ENCODE peak calls at places on chromosomes 5 and 9, in six cellular contexts. One of them, this sample, is unnamed.
A peak's percentile ranks its signal among the peaks of the same experiment; 100 is the strongest.

GRCh38 chr9:124122321-124122720 is 110.8 kb downstream of the LHX2 start:
- DNase-seq in CD8-positive, alpha-beta T cell: no peak
- DNase-seq in chondrocyte: no peak
- DNase-seq in BE2C: no peak
- DNase-seq in central memory CD8-positive, alpha-beta T cell: no peak
- DNase-seq in WTC11: no peak
- DNase-seq in this sample: no peak

GRCh38 chr9:131668439-131669233 is 71.2 kb downstream of the RAPGEF1 start:
- DNase-seq in BE2C: peak; percentile 55
- DNase-seq in CD8-positive, alpha-beta T cell: peak; percentile 60
- DNase-seq in central memory CD8-positive, alpha-beta T cell: peak; percentile 53
- DNase-seq in WTC11: no peak
- DNase-seq in chondrocyte: no peak
- DNase-seq in this sample: peak; percentile 73

GRCh38 chr5:138438724-138439536 is at the start of gene REEP2:
- DNase-seq in chondrocyte: peak; percentile 74
- DNase-seq in BE2C: peak; percentile 80
- DNase-seq in WTC11: peak; percentile 74
- DNase-seq in central memory CD8-positive, alpha-beta T cell: peak; percentile 34
- DNase-seq in CD8-positive, alpha-beta T cell: peak; percentile 29
- DNase-seq in this sample: peak; percentile 90

GRCh38 chr5:31273631-31274378 is 80.3 kb downstream of the CDH6 start:
- DNase-seq in CD8-positive, alpha-beta T cell: no peak
- DNase-seq in BE2C: no peak
- DNase-seq in central memory CD8-positive, alpha-beta T cell: no peak
- DNase-seq in chondrocyte: no peak
- DNase-seq in WTC11: no peak
- DNase-seq in this sample: peak; percentile 11

GRCh38 chr5:150487199-150488061 is 20.5 kb upstream of the NDST1 start:
- DNase-seq in CD8-positive, alpha-beta T cell: no peak
- DNase-seq in chondrocyte: no peak
- DNase-seq in WTC11: no peak
- DNase-seq in central memory CD8-positive, alpha-beta T cell: no peak
- DNase-seq in BE2C: peak; percentile 49
- DNase-seq in this sample: peak; percentile 41

GRCh38 chr9:89850633-89851325 is 246.0 kb downstream of the GADD45G start:
- DNase-seq in BE2C: no peak
- DNase-seq in WTC11: no peak
- DNase-seq in chondrocyte: no peak
- DNase-seq in central memory CD8-positive, alpha-beta T cell: no peak
- DNase-seq in CD8-positive, alpha-beta T cell: no peak
- DNase-seq in this sample: no peak

GRCh38 chr5:178769617-178770290 is 39.3 kb upstream of the ZNF354A start:
- DNase-seq in BE2C: no peak
- DNase-seq in WTC11: no peak
- DNase-seq in CD8-positive, alpha-beta T cell: no peak
- DNase-seq in central memory CD8-positive, alpha-beta T cell: no peak
- DNase-seq in chondrocyte: peak; percentile 52
- DNase-seq in this sample: no peak

GRCh38 chr5:111580956-111581355 is 68.6 kb upstream of the STARD4 start:
- DNase-seq in WTC11: no peak
- DNase-seq in CD8-positive, alpha-beta T cell: no peak
- DNase-seq in central memory CD8-positive, alpha-beta T cell: no peak
- DNase-seq in chondrocyte: no peak
- DNase-seq in BE2C: no peak
- DNase-seq in this sample: no peak

GRCh38 chr5:101531031-101531430 is 627.9 kb upstream of the ST8SIA4 start:
- DNase-seq in central memory CD8-positive, alpha-beta T cell: no peak
- DNase-seq in WTC11: no peak
- DNase-seq in CD8-positive, alpha-beta T cell: no peak
- DNase-seq in chondrocyte: no peak
- DNase-seq in BE2C: no peak
- DNase-seq in this sample: no peak

GRCh38 chr5:176529824-176530195 is 7.4 kb downstream of the RNF44 start:
- DNase-seq in central memory CD8-positive, alpha-beta T cell: no peak
- DNase-seq in WTC11: no peak
- DNase-seq in BE2C: no peak
- DNase-seq in CD8-positive, alpha-beta T cell: peak; percentile 52
- DNase-seq in chondrocyte: no peak
- DNase-seq in this sample: peak; percentile 46

GRCh38 chr5:120122711-120123110 is 341.4 kb upstream of the PRR16 start:
- DNase-seq in WTC11: no peak
- DNase-seq in central memory CD8-positive, alpha-beta T cell: no peak
- DNase-seq in CD8-positive, alpha-beta T cell: no peak
- DNase-seq in BE2C: no peak
- DNase-seq in chondrocyte: no peak
- DNase-seq in this sample: no peak

GRCh38 chr5:23302438-23302837 is 205.0 kb upstream of the PRDM9 start:
- DNase-seq in WTC11: no peak
- DNase-seq in CD8-positive, alpha-beta T cell: no peak
- DNase-seq in central memory CD8-positive, alpha-beta T cell: no peak
- DNase-seq in chondrocyte: no peak
- DNase-seq in BE2C: no peak
- DNase-seq in this sample: no peak

GRCh38 chr9:79688363-79688762 is 116.6 kb downstream of the TLE4 start:
- DNase-seq in chondrocyte: no peak
- DNase-seq in CD8-positive, alpha-beta T cell: no peak
- DNase-seq in WTC11: no peak
- DNase-seq in BE2C: no peak
- DNase-seq in central memory CD8-positive, alpha-beta T cell: no peak
- DNase-seq in this sample: no peak

GRCh38 chr5:39448504-39449128 is 23.8 kb upstream of the DAB2 start:
- DNase-seq in CD8-positive, alpha-beta T cell: no peak
- DNase-seq in BE2C: no peak
- DNase-seq in central memory CD8-positive, alpha-beta T cell: no peak
- DNase-seq in WTC11: no peak
- DNase-seq in chondrocyte: no peak
- DNase-seq in this sample: no peak

GRCh38 chr9:16136961-16137360 is 584.1 kb downstream of the CCDC171 start:
- DNase-seq in central memory CD8-positive, alpha-beta T cell: no peak
- DNase-seq in BE2C: no peak
- DNase-seq in WTC11: no peak
- DNase-seq in chondrocyte: no peak
- DNase-seq in CD8-positive, alpha-beta T cell: no peak
- DNase-seq in this sample: no peak

GRCh38 chr9:110601098-110601497 is 21.6 kb upstream of the SVEP1 start:
- DNase-seq in BE2C: peak; percentile 54
- DNase-seq in central memory CD8-positive, alpha-beta T cell: no peak
- DNase-seq in WTC11: peak; percentile 38
- DNase-seq in CD8-positive, alpha-beta T cell: no peak
- DNase-seq in chondrocyte: no peak
- DNase-seq in this sample: no peak

GRCh38 chr9:134165357-134166315 is 1.3 kb upstream of the RNU6ATAC start:
- DNase-seq in BE2C: no peak
- DNase-seq in chondrocyte: no peak
- DNase-seq in CD8-positive, alpha-beta T cell: peak; percentile 23
- DNase-seq in WTC11: no peak
- DNase-seq in central memory CD8-positive, alpha-beta T cell: peak; percentile 42
- DNase-seq in this sample: no peak

GRCh38 chr9:1707291-1707690 is 307.9 kb upstream of the SMARCA2 start:
- DNase-seq in BE2C: no peak
- DNase-seq in central memory CD8-positive, alpha-beta T cell: no peak
- DNase-seq in CD8-positive, alpha-beta T cell: no peak
- DNase-seq in WTC11: no peak
- DNase-seq in chondrocyte: no peak
- DNase-seq in this sample: no peak

GRCh38 chr5:128535225-128535624 is 2.8 kb downstream of the FBN2 start:
- DNase-seq in CD8-positive, alpha-beta T cell: no peak
- DNase-seq in central memory CD8-positive, alpha-beta T cell: no peak
- DNase-seq in BE2C: no peak
- DNase-seq in WTC11: no peak
- DNase-seq in chondrocyte: no peak
- DNase-seq in this sample: no peak

GRCh38 chr9:89920131-89920530 is 315.3 kb downstream of the GADD45G start:
- DNase-seq in BE2C: no peak
- DNase-seq in CD8-positive, alpha-beta T cell: no peak
- DNase-seq in central memory CD8-positive, alpha-beta T cell: no peak
- DNase-seq in chondrocyte: no peak
- DNase-seq in WTC11: no peak
- DNase-seq in this sample: no peak

GRCh38 chr5:68182534-68182933 is 33.0 kb upstream of the PIK3R1 start:
- DNase-seq in chondrocyte: no peak
- DNase-seq in CD8-positive, alpha-beta T cell: no peak
- DNase-seq in central memory CD8-positive, alpha-beta T cell: no peak
- DNase-seq in BE2C: no peak
- DNase-seq in WTC11: no peak
- DNase-seq in this sample: peak; percentile 35

GRCh38 chr5:74766348-74766886 is 500 bp downstream of the GFM2 start:
- DNase-seq in BE2C: no peak
- DNase-seq in CD8-positive, alpha-beta T cell: no peak
- DNase-seq in WTC11: no peak
- DNase-seq in central memory CD8-positive, alpha-beta T cell: no peak
- DNase-seq in chondrocyte: no peak
- DNase-seq in this sample: peak; percentile 72

GRCh38 chr9:118652935-118653334 is 716.3 kb downstream of the BRINP1 start:
- DNase-seq in central memory CD8-positive, alpha-beta T cell: no peak
- DNase-seq in BE2C: no peak
- DNase-seq in chondrocyte: no peak
- DNase-seq in WTC11: no peak
- DNase-seq in CD8-positive, alpha-beta T cell: no peak
- DNase-seq in this sample: no peak

GRCh38 chr9:130763585-130764200 is 70.1 kb downstream of the EXOSC2 start:
- DNase-seq in chondrocyte: no peak
- DNase-seq in BE2C: no peak
- DNase-seq in WTC11: no peak
- DNase-seq in central memory CD8-positive, alpha-beta T cell: no peak
- DNase-seq in CD8-positive, alpha-beta T cell: no peak
- DNase-seq in this sample: no peak

GRCh38 chr5:38404667-38405276 is 146.4 kb downstream of the EGFLAM start:
- DNase-seq in CD8-positive, alpha-beta T cell: no peak
- DNase-seq in chondrocyte: no peak
- DNase-seq in central memory CD8-positive, alpha-beta T cell: no peak
- DNase-seq in BE2C: no peak
- DNase-seq in WTC11: peak; percentile 64
- DNase-seq in this sample: no peak

GRCh38 chr9:135069556-135070197 is 17.8 kb upstream of the OLFM1 start:
- DNase-seq in BE2C: no peak
- DNase-seq in chondrocyte: peak; percentile 47
- DNase-seq in CD8-positive, alpha-beta T cell: no peak
- DNase-seq in central memory CD8-positive, alpha-beta T cell: no peak
- DNase-seq in WTC11: no peak
- DNase-seq in this sample: no peak

GRCh38 chr5:132853323-132853722 is 12.9 kb downstream of the GDF9 start:
- DNase-seq in CD8-positive, alpha-beta T cell: no peak
- DNase-seq in central memory CD8-positive, alpha-beta T cell: no peak
- DNase-seq in BE2C: no peak
- DNase-seq in chondrocyte: no peak
- DNase-seq in WTC11: no peak
- DNase-seq in this sample: no peak

GRCh38 chr9:36207016-36207415 is 16.3 kb downstream of the CLTA start:
- DNase-seq in CD8-positive, alpha-beta T cell: no peak
- DNase-seq in BE2C: no peak
- DNase-seq in WTC11: no peak
- DNase-seq in central memory CD8-positive, alpha-beta T cell: no peak
- DNase-seq in chondrocyte: no peak
- DNase-seq in this sample: no peak

GRCh38 chr9:17795708-17796107 is 216.8 kb downstream of the SH3GL2 start:
- DNase-seq in WTC11: no peak
- DNase-seq in CD8-positive, alpha-beta T cell: no peak
- DNase-seq in chondrocyte: no peak
- DNase-seq in central memory CD8-positive, alpha-beta T cell: no peak
- DNase-seq in BE2C: no peak
- DNase-seq in this sample: no peak

GRCh38 chr9:112072721-112073553 is 102.2 kb downstream of the SUSD1 start:
- DNase-seq in central memory CD8-positive, alpha-beta T cell: no peak
- DNase-seq in CD8-positive, alpha-beta T cell: no peak
- DNase-seq in BE2C: no peak
- DNase-seq in chondrocyte: no peak
- DNase-seq in WTC11: no peak
- DNase-seq in this sample: no peak

GRCh38 chr5:139205586-139205985 is 7.4 kb upstream of the SIL1 start:
- DNase-seq in CD8-positive, alpha-beta T cell: no peak
- DNase-seq in chondrocyte: no peak
- DNase-seq in central memory CD8-positive, alpha-beta T cell: no peak
- DNase-seq in BE2C: no peak
- DNase-seq in WTC11: no peak
- DNase-seq in this sample: no peak

GRCh38 chr5:142053434-142054253 is 40.8 kb upstream of the GNPDA1 start:
- DNase-seq in chondrocyte: no peak
- DNase-seq in CD8-positive, alpha-beta T cell: no peak
- DNase-seq in BE2C: no peak
- DNase-seq in WTC11: no peak
- DNase-seq in central memory CD8-positive, alpha-beta T cell: no peak
- DNase-seq in this sample: no peak

GRCh38 chr5:9437741-9438240 is 108.1 kb downstream of the SEMA5A start:
- DNase-seq in CD8-positive, alpha-beta T cell: no peak
- DNase-seq in chondrocyte: no peak
- DNase-seq in BE2C: no peak
- DNase-seq in WTC11: no peak
- DNase-seq in central memory CD8-positive, alpha-beta T cell: no peak
- DNase-seq in this sample: no peak

GRCh38 chr5:41695920-41696582 is 174.2 kb downstream of the OXCT1 start:
- DNase-seq in central memory CD8-positive, alpha-beta T cell: no peak
- DNase-seq in BE2C: peak; percentile 29
- DNase-seq in WTC11: no peak
- DNase-seq in chondrocyte: no peak
- DNase-seq in CD8-positive, alpha-beta T cell: no peak
- DNase-seq in this sample: no peak

GRCh38 chr5:161007879-161008278 is 155.9 kb upstream of the ATP10B start:
- DNase-seq in central memory CD8-positive, alpha-beta T cell: no peak
- DNase-seq in WTC11: no peak
- DNase-seq in chondrocyte: no peak
- DNase-seq in BE2C: no peak
- DNase-seq in CD8-positive, alpha-beta T cell: no peak
- DNase-seq in this sample: no peak